ENCODE peak calls at places on chromosomes 7 and 10, in five cellular contexts. One of them, this sample, is unnamed.
A peak's percentile ranks its signal among the peaks of the same experiment; 100 is the strongest.

GRCh38 chr10:773562-774161 is 84.2 kb upstream of the DIP2C start:
- DNase-seq in upper lobe of left lung: peak; percentile 26
- DNase-seq in body of pancreas: no peak
- DNase-seq in ovary: no peak
- DNase-seq in tibial nerve: no peak
- DNase-seq in this sample: no peak

GRCh38 chr10:97250952-97251351 is 41.5 kb downstream of the ARHGAP19 start:
- DNase-seq in upper lobe of left lung: no peak
- DNase-seq in body of pancreas: no peak
- DNase-seq in ovary: no peak
- DNase-seq in tibial nerve: no peak
- DNase-seq in this sample: no peak

GRCh38 chr10:34405611-34406462 is 409.3 kb downstream of the PARD3 start:
- DNase-seq in upper lobe of left lung: no peak
- DNase-seq in body of pancreas: no peak
- DNase-seq in ovary: no peak
- DNase-seq in tibial nerve: no peak
- DNase-seq in this sample: no peak

GRCh38 chr10:7610651-7611389 is 55.9 kb downstream of the ITIH5 start:
- DNase-seq in upper lobe of left lung: no peak
- DNase-seq in body of pancreas: no peak
- DNase-seq in ovary: peak; percentile 70
- DNase-seq in tibial nerve: peak; percentile 25
- DNase-seq in this sample: no peak

GRCh38 chr10:71974489-71975011 is 10.4 kb downstream of the CHST3 start:
- DNase-seq in upper lobe of left lung: no peak
- DNase-seq in body of pancreas: no peak
- DNase-seq in ovary: peak; percentile 38
- DNase-seq in tibial nerve: no peak
- DNase-seq in this sample: no peak

GRCh38 chr10:48470893-48471805 is 133.7 kb downstream of the ARHGAP22 start:
- DNase-seq in upper lobe of left lung: no peak
- DNase-seq in body of pancreas: no peak
- DNase-seq in ovary: no peak
- DNase-seq in tibial nerve: no peak
- DNase-seq in this sample: no peak

GRCh38 chr7:38744746-38745145 is 113.6 kb upstream of the AMPH start:
- DNase-seq in upper lobe of left lung: no peak
- DNase-seq in body of pancreas: no peak
- DNase-seq in ovary: no peak
- DNase-seq in tibial nerve: no peak
- DNase-seq in this sample: no peak

GRCh38 chr10:109047856-109048255 is 875.5 kb downstream of the XPNPEP1 start:
- DNase-seq in upper lobe of left lung: no peak
- DNase-seq in body of pancreas: no peak
- DNase-seq in ovary: no peak
- DNase-seq in tibial nerve: no peak
- DNase-seq in this sample: no peak

GRCh38 chr7:140672382-140673062 is at the start of gene ADCK2:
- DNase-seq in upper lobe of left lung: peak; percentile 66
- DNase-seq in body of pancreas: peak; percentile 79
- DNase-seq in ovary: peak; percentile 64
- DNase-seq in tibial nerve: no peak
- DNase-seq in this sample: peak; percentile 72

GRCh38 chr7:6709808-6710207 is 3.1 kb upstream of the ZNF12 start:
- DNase-seq in upper lobe of left lung: no peak
- DNase-seq in body of pancreas: no peak
- DNase-seq in ovary: no peak
- DNase-seq in tibial nerve: no peak
- DNase-seq in this sample: no peak

GRCh38 chr10:63940277-63940972 is 419.2 kb downstream of the REEP3 start:
- DNase-seq in upper lobe of left lung: no peak
- DNase-seq in body of pancreas: no peak
- DNase-seq in ovary: no peak
- DNase-seq in tibial nerve: no peak
- DNase-seq in this sample: no peak

GRCh38 chr7:102099474-102099873 is 187.2 kb upstream of the SH2B2 start:
- DNase-seq in upper lobe of left lung: no peak
- DNase-seq in body of pancreas: no peak
- DNase-seq in ovary: no peak
- DNase-seq in tibial nerve: no peak
- DNase-seq in this sample: no peak

GRCh38 chr7:127798023-127798422 is 146.0 kb downstream of the SND1 start:
- DNase-seq in upper lobe of left lung: peak; percentile 36
- DNase-seq in body of pancreas: peak; percentile 40
- DNase-seq in ovary: peak; percentile 27
- DNase-seq in tibial nerve: peak; percentile 47
- DNase-seq in this sample: peak; percentile 74

GRCh38 chr7:95104739-95105138 is 197.3 kb downstream of the PPP1R9A start:
- DNase-seq in upper lobe of left lung: no peak
- DNase-seq in body of pancreas: peak; percentile 22
- DNase-seq in ovary: no peak
- DNase-seq in tibial nerve: no peak
- DNase-seq in this sample: no peak

GRCh38 chr10:127207081-127207480 is 10.7 kb upstream of the INSYN2A start:
- DNase-seq in upper lobe of left lung: no peak
- DNase-seq in body of pancreas: no peak
- DNase-seq in ovary: no peak
- DNase-seq in tibial nerve: no peak
- DNase-seq in this sample: no peak

GRCh38 chr7:484365-485101 is 35.1 kb downstream of the PDGFA start:
- DNase-seq in upper lobe of left lung: no peak
- DNase-seq in body of pancreas: peak; percentile 10
- DNase-seq in ovary: no peak
- DNase-seq in tibial nerve: no peak
- DNase-seq in this sample: no peak

GRCh38 chr10:7792541-7792940 is 4.6 kb downstream of the ATP5F1C start:
- DNase-seq in upper lobe of left lung: no peak
- DNase-seq in body of pancreas: no peak
- DNase-seq in ovary: no peak
- DNase-seq in tibial nerve: no peak
- DNase-seq in this sample: no peak

GRCh38 chr10:11263039-11263345 is 245.3 kb downstream of the CELF2 start:
- DNase-seq in upper lobe of left lung: no peak
- DNase-seq in body of pancreas: no peak
- DNase-seq in ovary: no peak
- DNase-seq in tibial nerve: no peak
- DNase-seq in this sample: no peak

GRCh38 chr7:148537435-148537834 is 53.1 kb upstream of the C7orf33 start:
- DNase-seq in upper lobe of left lung: no peak
- DNase-seq in body of pancreas: no peak
- DNase-seq in ovary: no peak
- DNase-seq in tibial nerve: no peak
- DNase-seq in this sample: no peak

GRCh38 chr10:133377818-133378250 is 1.2 kb upstream of the PAOX start:
- DNase-seq in upper lobe of left lung: no peak
- DNase-seq in body of pancreas: no peak
- DNase-seq in ovary: no peak
- DNase-seq in tibial nerve: no peak
- DNase-seq in this sample: no peak

GRCh38 chr10:22325272-22325947 is 4.5 kb downstream of the BMI1 start:
- DNase-seq in upper lobe of left lung: peak; percentile 73
- DNase-seq in body of pancreas: peak; percentile 81
- DNase-seq in ovary: peak; percentile 86
- DNase-seq in tibial nerve: peak; percentile 46
- DNase-seq in this sample: peak; percentile 92

GRCh38 chr10:3239066-3239919 is 66.7 kb upstream of the PITRM1 start:
- DNase-seq in upper lobe of left lung: peak; percentile 66
- DNase-seq in body of pancreas: peak; percentile 78
- DNase-seq in ovary: peak; percentile 74
- DNase-seq in tibial nerve: peak; percentile 84
- DNase-seq in this sample: peak; percentile 46

GRCh38 chr7:26535483-26536069 is 243.9 kb downstream of the SNX10 start:
- DNase-seq in upper lobe of left lung: no peak
- DNase-seq in body of pancreas: no peak
- DNase-seq in ovary: no peak
- DNase-seq in tibial nerve: no peak
- DNase-seq in this sample: no peak

GRCh38 chr7:84507529-84507928 is 312.9 kb upstream of the SEMA3A start:
- DNase-seq in upper lobe of left lung: no peak
- DNase-seq in body of pancreas: no peak
- DNase-seq in ovary: no peak
- DNase-seq in tibial nerve: no peak
- DNase-seq in this sample: no peak

GRCh38 chr7:24755541-24756416 is 1.5 kb downstream of the GSDME start:
- DNase-seq in upper lobe of left lung: no peak
- DNase-seq in body of pancreas: no peak
- DNase-seq in ovary: no peak
- DNase-seq in tibial nerve: no peak
- DNase-seq in this sample: no peak

GRCh38 chr7:25196132-25196896 is 32.0 kb downstream of the NPVF start:
- DNase-seq in upper lobe of left lung: no peak
- DNase-seq in body of pancreas: peak; percentile 56
- DNase-seq in ovary: no peak
- DNase-seq in tibial nerve: no peak
- DNase-seq in this sample: no peak

GRCh38 chr10:130357951-130358350 is 221.8 kb downstream of the GLRX3 start:
- DNase-seq in upper lobe of left lung: no peak
- DNase-seq in body of pancreas: no peak
- DNase-seq in ovary: no peak
- DNase-seq in tibial nerve: no peak
- DNase-seq in this sample: no peak

GRCh38 chr7:74356589-74357315 is 67.5 kb downstream of the CLIP2 start:
- DNase-seq in upper lobe of left lung: no peak
- DNase-seq in body of pancreas: no peak
- DNase-seq in ovary: no peak
- DNase-seq in tibial nerve: no peak
- DNase-seq in this sample: no peak

GRCh38 chr10:77905086-77905735 is 21.3 kb downstream of the DLG5 start:
- DNase-seq in upper lobe of left lung: no peak
- DNase-seq in body of pancreas: no peak
- DNase-seq in ovary: no peak
- DNase-seq in tibial nerve: no peak
- DNase-seq in this sample: no peak

GRCh38 chr10:5563991-5564536 is 39.3 kb downstream of the CALML3 start:
- DNase-seq in upper lobe of left lung: peak; percentile 15
- DNase-seq in body of pancreas: peak; percentile 5
- DNase-seq in ovary: peak; percentile 10
- DNase-seq in tibial nerve: no peak
- DNase-seq in this sample: peak; percentile 24
- TF ChIP-seq POLR2A in upper lobe of left lung: no peak
- TF ChIP-seq POLR2A in body of pancreas: no peak
- TF ChIP-seq POLR2A in ovary: no peak
- TF ChIP-seq POLR2A in tibial nerve: no peak
- TF ChIP-seq POLR2A in this sample: no peak

GRCh38 chr10:33249659-33250058 is 84.8 kb downstream of the NRP1 start:
- DNase-seq in upper lobe of left lung: no peak
- DNase-seq in body of pancreas: no peak
- DNase-seq in ovary: no peak
- DNase-seq in tibial nerve: no peak
- DNase-seq in this sample: no peak

GRCh38 chr10:33245343-33245742 is 89.1 kb downstream of the NRP1 start:
- DNase-seq in upper lobe of left lung: no peak
- DNase-seq in body of pancreas: no peak
- DNase-seq in ovary: no peak
- DNase-seq in tibial nerve: no peak
- DNase-seq in this sample: no peak

GRCh38 chr10:33247221-33247907 is 87.1 kb downstream of the NRP1 start:
- DNase-seq in upper lobe of left lung: peak; percentile 40
- DNase-seq in body of pancreas: no peak
- DNase-seq in ovary: no peak
- DNase-seq in tibial nerve: no peak
- DNase-seq in this sample: no peak

GRCh38 chr10:33249137-33249536 is 85.3 kb downstream of the NRP1 start:
- DNase-seq in upper lobe of left lung: no peak
- DNase-seq in body of pancreas: no peak
- DNase-seq in ovary: no peak
- DNase-seq in tibial nerve: no peak
- DNase-seq in this sample: no peak

GRCh38 chr10:33248638-33249037 is 85.8 kb downstream of the NRP1 start:
- DNase-seq in upper lobe of left lung: no peak
- DNase-seq in body of pancreas: no peak
- DNase-seq in ovary: no peak
- DNase-seq in tibial nerve: peak; percentile 18
- DNase-seq in this sample: no peak
- TF ChIP-seq POLR2A in upper lobe of left lung: no peak
- TF ChIP-seq POLR2A in body of pancreas: no peak
- TF ChIP-seq POLR2A in ovary: no peak
- TF ChIP-seq POLR2A in tibial nerve: no peak
- TF ChIP-seq POLR2A in this sample: no peak

DNA sequence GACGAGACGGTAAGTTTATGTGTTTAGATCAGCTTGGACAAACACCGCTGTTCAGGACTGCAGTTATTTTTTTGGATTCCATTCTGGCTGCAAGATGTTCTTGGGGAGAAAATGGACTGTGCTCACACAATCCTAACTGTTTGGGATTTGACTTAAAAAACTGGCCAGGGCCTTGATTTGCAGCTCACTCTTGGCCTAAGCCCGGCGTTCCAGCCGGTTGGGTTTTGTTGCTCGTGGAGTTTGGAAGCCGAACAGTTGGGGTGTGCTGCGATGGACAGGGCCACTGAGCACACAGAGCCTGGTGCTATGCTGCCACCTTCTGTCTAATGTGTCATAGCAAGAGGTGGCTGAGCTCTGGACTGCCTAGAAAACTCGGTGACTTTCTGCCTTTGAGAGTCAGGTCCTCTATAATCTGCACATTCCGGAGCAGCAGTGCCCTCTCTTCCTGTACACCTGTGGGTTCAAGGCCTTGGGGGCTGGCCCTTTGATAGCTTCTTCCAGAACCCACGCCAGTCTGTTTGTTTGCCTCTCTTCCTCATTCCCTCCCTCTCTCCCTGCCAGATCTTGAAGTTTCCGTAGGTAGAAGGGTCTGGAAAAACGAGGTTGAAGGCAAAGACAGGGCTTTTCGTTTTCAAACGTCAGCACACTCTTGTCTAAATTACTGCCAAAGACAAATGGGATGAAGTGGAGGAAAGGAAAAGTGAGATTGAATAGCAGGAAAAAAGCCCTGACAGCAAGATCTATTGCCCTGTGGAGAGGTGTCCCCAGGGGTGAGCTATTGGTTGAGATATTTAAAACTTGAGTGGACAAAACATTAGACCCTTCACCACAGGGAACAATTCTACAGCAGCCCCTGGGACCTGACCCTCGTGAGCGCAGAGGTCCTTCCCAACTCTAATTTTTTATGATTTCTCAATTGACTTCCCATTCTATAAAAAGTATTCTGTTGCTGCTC is 167.6 kb upstream of the HABP2 start:
- DNase-seq in upper lobe of left lung: peak; percentile 84
- DNase-seq in body of pancreas: peak; percentile 85
- DNase-seq in ovary: peak; percentile 89
- DNase-seq in tibial nerve: peak; percentile 87
- DNase-seq in this sample: peak; percentile 41
- TF ChIP-seq POLR2A in upper lobe of left lung: no peak
- TF ChIP-seq POLR2A in body of pancreas: no peak
- TF ChIP-seq POLR2A in ovary: no peak
- TF ChIP-seq POLR2A in tibial nerve: no peak
- TF ChIP-seq POLR2A in this sample: no peak

GRCh38 chr7:5423844-5424688 is 432 bp upstream of the TNRC18 start:
- DNase-seq in upper lobe of left lung: peak; percentile 92
- DNase-seq in body of pancreas: peak; percentile 96
- DNase-seq in ovary: peak; percentile 97
- DNase-seq in tibial nerve: peak; percentile 96
- DNase-seq in this sample: peak; percentile 92
- TF ChIP-seq POLR2A in upper lobe of left lung: peak; percentile 59
- TF ChIP-seq POLR2A in body of pancreas: no peak
- TF ChIP-seq POLR2A in ovary: peak; percentile 43
- TF ChIP-seq POLR2A in tibial nerve: peak; percentile 27
- TF ChIP-seq POLR2A in this sample: no peak

GRCh38 chr7:139403601-139404000 is 43.9 kb downstream of the LUC7L2 start:
- DNase-seq in upper lobe of left lung: no peak
- DNase-seq in body of pancreas: no peak
- DNase-seq in ovary: no peak
- DNase-seq in tibial nerve: no peak
- DNase-seq in this sample: no peak
- TF ChIP-seq POLR2A in upper lobe of left lung: no peak
- TF ChIP-seq POLR2A in body of pancreas: no peak
- TF ChIP-seq POLR2A in ovary: no peak
- TF ChIP-seq POLR2A in tibial nerve: no peak
- TF ChIP-seq POLR2A in this sample: no peak